ENCODE peak calls at places on chromosomes 2 and 18, in nine cellular contexts. K is adrenal gland, L is psoas muscle, Q is dorsolateral prefrontal cortex, A is mammary epithelial cell, T is astrocyte of the spinal cord, Z is A673, H is uterus, J is fibroblast of mammary gland. P is an unnamed sample.

GRCh38 chr2:25050128-25050527 is 8.3 kb downstream of the EFR3B start:
- DNase-seq in Q (no peak), Z (no peak), K (no peak), T (no peak), L (no peak), H (no peak), A (no peak), J (no peak), P (no peak)

GRCh38 chr18:55186588-55186987 is 227.3 kb upstream of the CCDC68 start:
- DNase-seq in K (peak; percentile 65), T (no peak), Q (no peak), A (no peak), J (no peak), Z (no peak), H (no peak), L (no peak), P (no peak)

GRCh38 chr18:56593906-56594305 is 44.5 kb downstream of the TXNL1 start:
- DNase-seq in J (peak; percentile 26), Z (no peak), T (peak; percentile 41), Q (no peak), L (no peak), K (no peak), A (peak; percentile 64), H (no peak), P (peak; percentile 16)

GRCh38 chr2:106339608-106340007 is 128.6 kb downstream of the RGPD3 start:
- DNase-seq in L (no peak), Q (no peak), A (no peak), Z (no peak), T (no peak), K (no peak), J (no peak), H (no peak), P (no peak)

GRCh38 chr2:9768388-9768787 is 74.9 kb upstream of the TAF1B start:
- DNase-seq in Z (no peak), Q (peak; percentile 66), T (no peak), H (no peak), J (no peak), L (no peak), A (no peak), K (peak; percentile 75), P (no peak)

GRCh38 chr2:57080035-57080434 is 896.2 kb downstream of the CCDC85A start:
- DNase-seq in Q (no peak), J (peak; percentile 43), L (no peak), H (no peak), A (peak; percentile 78), Z (no peak), T (no peak), K (no peak), P (peak; percentile 74)

GRCh38 chr2:98518106-98518505 is 73.4 kb downstream of the INPP4A start:
- DNase-seq in A (no peak), J (peak; percentile 33), Z (peak; percentile 45), T (no peak), H (no peak), Q (no peak), L (no peak), K (no peak), P (peak; percentile 24)

GRCh38 chr2:240512109-240512485 is 45.7 kb downstream of the ANKMY1 start:
- DNase-seq in Q (no peak), Z (no peak), L (no peak), T (no peak), J (no peak), A (no peak), K (no peak), H (no peak), P (no peak)

GRCh38 chr18:52152036-52152435 is 188.0 kb upstream of the DCC start:
- DNase-seq in H (no peak), T (peak; percentile 44), L (no peak), K (no peak), Z (peak; percentile 11), Q (no peak), J (no peak), A (no peak), P (no peak)

GRCh38 chr2:237651761-237652160 is 24.4 kb downstream of the LRRFIP1 start:
- DNase-seq in L (no peak), T (no peak), Q (no peak), A (no peak), J (no peak), K (no peak), H (no peak), Z (no peak), P (no peak)
- TF ChIP-seq CTCF in L (peak; percentile 9), T (no peak), Q (no peak), A (no peak), J (no peak), K (no peak), H (no peak), Z (no peak), P (no peak)

GRCh38 chr2:42961385-42961800 is 169.0 kb upstream of the HAAO start:
- DNase-seq in Q (no peak), T (peak; percentile 38), H (peak; percentile 86), K (peak; percentile 56), J (peak; percentile 74), Z (no peak), L (peak; percentile 81), A (no peak), P (no peak)
- H3K4me3 ChIP-seq in Q (no peak overlapping the region), T (no peak overlapping the region), H (no peak overlapping the region), K (no peak overlapping the region), J (no peak overlapping the region), Z (no peak overlapping the region), L (no peak overlapping the region), A (no peak overlapping the region), P (no peak overlapping the region)

GRCh38 chr18:53950545-53950944 is 273.9 kb downstream of the MBD2 start:
- DNase-seq in T (no peak), A (no peak), J (no peak), Q (no peak), Z (no peak), H (no peak), K (no peak), L (no peak), P (no peak)
- TF ChIP-seq CTCF in T (no peak), A (no peak), J (no peak), Q (no peak), Z (no peak), H (no peak), K (no peak), L (no peak), P (no peak)

DNA sequence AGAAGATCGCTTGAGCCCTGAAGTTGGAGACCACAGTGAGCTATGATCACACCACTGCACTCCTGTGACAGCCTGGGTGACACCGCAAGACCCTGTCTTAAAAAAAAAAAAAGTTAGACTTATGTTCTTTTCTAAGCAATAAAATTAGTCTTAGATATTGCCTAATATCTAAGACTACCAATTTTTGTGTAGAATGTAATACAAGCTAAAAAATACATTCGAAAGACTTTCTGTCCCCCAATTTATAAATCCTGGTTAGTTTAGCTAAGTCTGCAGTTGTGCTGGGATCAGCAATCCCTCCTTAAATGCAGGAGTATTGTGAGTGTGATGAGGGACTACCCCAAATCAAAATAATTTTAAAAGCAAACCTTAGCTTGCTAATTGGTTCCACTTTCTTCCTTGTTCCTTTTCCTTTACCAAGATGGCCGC is 358 bp upstream of the STAMBP start:
- DNase-seq in Q (no peak), A (no peak), K (no peak), L (no peak), H (no peak), Z (no peak), J (no peak), T (no peak), P (no peak)
- H3K4me3 ChIP-seq in Q (peak overlapping the region; percentile 76), A (peak overlapping the region; percentile 20), K (peak overlapping the region; percentile 73), L (peak overlapping the region; percentile 92), H (peak overlapping the region; percentile 90), Z (peak overlapping the region; percentile 67), J (peak overlapping the region; percentile 72), T (peak overlapping the region; percentile 60), P (peak overlapping the region; percentile 67)

DNA sequence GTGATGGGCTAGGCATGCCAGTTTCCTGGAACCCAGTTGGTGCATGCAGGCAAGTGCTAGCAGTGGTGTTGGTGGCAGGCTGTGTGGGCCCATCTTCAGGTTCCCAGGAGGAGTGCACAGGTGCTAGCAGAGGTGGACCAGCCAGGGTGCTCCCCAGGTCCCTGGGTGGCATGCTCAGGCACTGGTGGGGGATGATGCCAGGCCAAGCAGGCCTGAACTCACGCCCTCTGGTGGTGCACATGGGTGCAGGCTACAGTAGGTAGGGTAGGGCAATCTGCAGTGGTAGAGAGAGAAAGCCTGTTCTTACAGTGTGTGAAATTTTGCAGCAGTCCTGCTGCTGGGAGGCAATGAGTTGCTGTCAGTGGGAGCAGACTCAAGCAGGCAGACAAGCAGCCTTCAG is 1651.8 kb downstream of the DPP10 start:
- DNase-seq in K (no peak), J (no peak), Q (no peak), Z (no peak), H (no peak), L (no peak), T (no peak), A (no peak), P (no peak)
- TF ChIP-seq CTCF in K (no peak), J (no peak), Q (no peak), Z (no peak), H (no peak), L (no peak), T (no peak), A (no peak), P (no peak)